ENCODE peak calls at places on chromosomes 13 and 19, in seven cellular contexts. T is NCI-H1105 treated with DMSO at 0.1 percent for 48 hours, D is mammary epithelial cell, F is NCI-H1417, Y is mucosa of descending colon, V is mucosa of gallbladder, B is ACHN. Z is an unnamed sample.
A peak's percentile ranks its signal among the peaks of the same experiment; 100 is the strongest.

GRCh38 chr19:29699861-29700260 is 15.2 kb downstream of the C19orf12 start:
- DNase-seq in F (no peak), B (no peak), Y (no peak), D (no peak), T (no peak), V (no peak), Z (no peak)

GRCh38 chr13:34156841-34157365 is 339.0 kb downstream of the RFC3 start:
- DNase-seq in D (peak; percentile 97), V (peak; percentile 86), B (peak; percentile 88), Y (peak; percentile 86), T (no peak), F (peak; percentile 74), Z (peak; percentile 91)

GRCh38 chr19:50513746-50514345 is at the start of gene ASPDH:
- DNase-seq in T (no peak), D (no peak), F (peak; percentile 36), Y (peak; percentile 42), B (no peak), V (no peak), Z (no peak)

GRCh38 chr19:34733266-34733825 is 697 bp upstream of the ZNF181 start:
- DNase-seq in T (peak; percentile 48), V (no peak), F (no peak), Y (no peak), B (no peak), D (no peak), Z (no peak)

GRCh38 chr19:2503521-2504109 is 27.7 kb downstream of the GADD45B start:
- DNase-seq in D (peak; percentile 84), F (no peak), B (no peak), T (no peak), Y (peak; percentile 67), V (peak; percentile 27), Z (peak; percentile 58)

GRCh38 chr19:13978306-13978705 is 26.0 kb downstream of the DCAF15 start:
- DNase-seq in Y (peak; percentile 82), B (no peak), D (no peak), F (no peak), T (peak; percentile 67), V (peak; percentile 53), Z (no peak)

GRCh38 chr13:104296301-104296700 is 1230.1 kb upstream of the SLC10A2 start:
- DNase-seq in V (no peak), Y (no peak), D (no peak), F (no peak), T (no peak), B (no peak), Z (no peak)

GRCh38 chr19:19098703-19099632 is 35.2 kb downstream of the SLC25A42 start:
- DNase-seq in Y (no peak), D (no peak), B (no peak), T (no peak), F (no peak), V (no peak), Z (no peak)

GRCh38 chr13:74128171-74128767 is 5.9 kb downstream of the KLF12 start:
- DNase-seq in T (no peak), B (no peak), D (no peak), V (no peak), F (no peak), Y (no peak), Z (peak; percentile 17)

GRCh38 chr13:25990801-25991200 is 61.0 kb downstream of the SHISA2 start:
- DNase-seq in B (no peak), T (no peak), D (no peak), F (no peak), V (no peak), Y (no peak), Z (no peak)